ENCODE peak calls at places on chromosome 17, in nine cellular contexts. H is IMR-90; E is stimulated activated CD8-positive, alpha-beta memory T cell treated with anti-CD3 and anti-CD28 coated beads, Interleukin-15, amount 100 ng/mL, for 1 hour; G is stimulated activated effector memory CD8-positive, alpha-beta T cell treated with anti-CD3 and anti-CD28 coated beads, Interleukin-12 subunit alpha, Interleukin-12 subunit beta, amount 100 ng/mL, for 72 hours; I is EL; J is PC-9; F is mesothelial cell of epicardium; Z is activated CD4-positive, CD25-positive, alpha-beta regulatory T cell; Y is HTR-8/SVneo. W is an unnamed sample.

GRCh38 chr17:4950075-4950756 is 703 bp upstream of the ENO3 start:
- DNase-seq in E (no peak), J (no peak), G (no peak), I (no peak), Z (no peak), H (no peak), F (peak), Y (peak), W (peak)

GRCh38 chr17:33914120-33914519 is 341.0 kb upstream of the CCL2 start:
- DNase-seq in Y (no peak), H (no peak), I (no peak), G (no peak), E (no peak), J (no peak), F (no peak), Z (no peak), W (no peak)

GRCh38 chr17:56928586-56928985 is 14.7 kb upstream of the TRIM25 start:
- DNase-seq in I (no peak), J (no peak), Z (no peak), Y (no peak), G (no peak), F (no peak), E (no peak), H (no peak), W (no peak)

GRCh38 chr17:76791053-76791980 is 53.4 kb downstream of the MFSD11 start:
- DNase-seq in F (no peak), E (no peak), Y (peak), Z (peak), I (peak), J (no peak), G (no peak), H (peak), W (no peak)

GRCh38 chr17:40097931-40098845 is 2.2 kb downstream of the NR1D1 start:
- DNase-seq in Y (no peak), F (no peak), I (peak), Z (no peak), H (no peak), E (no peak), G (no peak), J (no peak), W (no peak)

GRCh38 chr17:80839401-80839800 is 152.2 kb upstream of the CHMP6 start:
- DNase-seq in Z (no peak), I (no peak), E (no peak), Y (no peak), F (no peak), H (no peak), G (no peak), J (no peak), W (no peak)

GRCh38 chr17:11730747-11731146 is 132.5 kb downstream of the DNAH9 start:
- DNase-seq in J (no peak), F (no peak), E (no peak), Y (no peak), H (no peak), Z (no peak), G (no peak), I (no peak), W (no peak)

GRCh38 chr17:74870512-74870911 is 2.3 kb downstream of the FDXR start:
- DNase-seq in J (no peak), H (peak), E (no peak), Z (no peak), G (no peak), F (no peak), I (peak), Y (peak), W (no peak)

GRCh38 chr17:57811633-57812280 is 38.1 kb downstream of the MRPS23 start:
- DNase-seq in H (no peak), J (no peak), E (no peak), Y (no peak), F (no peak), G (no peak), I (no peak), Z (no peak), W (no peak)